ENCODE peak calls at places on chromosome 2, in eight cellular contexts. S is NCI-H1105 treated with DMSO at 0.1 percent for 48 hours; W is RPMI8226; K is astrocyte; F is naive thymus-derived CD8-positive, alpha-beta T cell; V is AG09319; T is T-helper 2 cell; L is Kasumi-1. P is an unnamed sample.

GRCh38 chr2:240794178-240794721 is 25.8 kb downstream of the KIF1A start:
- DNase-seq in S (no peak), W (no peak), K (no peak), F (no peak), V (no peak), T (no peak), L (no peak), P (peak; percentile 1)

GRCh38 chr2:3959372-3959771 is 256.0 kb downstream of the DCDC2C start:
- DNase-seq in S (peak; percentile 82), W (peak; percentile 34), K (no peak), F (no peak), V (no peak), T (peak; percentile 9), L (peak; percentile 30), P (no peak)

GRCh38 chr2:54925022-54925421 is 125.2 kb downstream of the RTN4 start:
- DNase-seq in S (no peak), W (no peak), K (no peak), F (no peak), V (no peak), T (no peak), L (no peak), P (no peak)

GRCh38 chr2:233384811-233385488 is 30.7 kb downstream of the DGKD start:
- DNase-seq in S (no peak), W (no peak), K (no peak), F (no peak), V (no peak), T (no peak), L (no peak), P (no peak)

GRCh38 chr2:37798315-37799005 is 126.6 kb upstream of the RMDN2 start:
- DNase-seq in S (no peak), W (no peak), K (peak; percentile 61), F (no peak), V (no peak), T (no peak), L (peak; percentile 62), P (no peak)

GRCh38 chr2:167790189-167790588 is 457.2 kb downstream of the STK39 start:
- DNase-seq in S (no peak), W (no peak), K (no peak), F (no peak), V (no peak), T (no peak), L (no peak), P (no peak)

GRCh38 chr2:27086722-27087446 is at the start of gene KHK:
- DNase-seq in S (peak; percentile 75), W (peak; percentile 95), K (no peak), F (no peak), V (no peak), T (no peak), L (peak; percentile 35), P (peak; percentile 75)

GRCh38 chr2:54289942-54290702 is 34.1 kb upstream of the TSPYL6 start:
- DNase-seq in S (no peak), W (no peak), K (no peak), F (no peak), V (no peak), T (no peak), L (no peak), P (no peak)

GRCh38 chr2:25129901-25130520 is 38.4 kb downstream of the POMC start:
- DNase-seq in S (no peak), W (peak; percentile 55), K (no peak), F (no peak), V (no peak), T (no peak), L (no peak), P (no peak)

GRCh38 chr2:212124597-212124996 is 414.0 kb downstream of the ERBB4 start:
- DNase-seq in S (no peak), W (no peak), K (peak; percentile 12), F (no peak), V (no peak), T (no peak), L (no peak), P (peak; percentile 48)

GRCh38 chr2:206231669-206232286 is 42.7 kb upstream of the ZDBF2 start:
- DNase-seq in S (no peak), W (no peak), K (no peak), F (no peak), V (no peak), T (no peak), L (no peak), P (no peak)

GRCh38 chr2:235573331-235574221 is 79.7 kb downstream of the AGAP1 start:
- DNase-seq in S (no peak), W (no peak), K (no peak), F (no peak), V (no peak), T (no peak), L (no peak), P (peak; percentile 83)

GRCh38 chr2:7573166-7573845 is 656.1 kb downstream of the RNF144A start:
- DNase-seq in S (no peak), W (no peak), K (no peak), F (no peak), V (no peak), T (no peak), L (no peak), P (no peak)

GRCh38 chr2:213219816-213220215 is 64.4 kb upstream of the SPAG16 start:
- DNase-seq in S (no peak), W (no peak), K (no peak), F (no peak), V (no peak), T (peak; percentile 59), L (no peak), P (no peak)

GRCh38 chr2:241561811-241562210 is 3.3 kb downstream of the BOK start:
- DNase-seq in S (no peak), W (no peak), K (peak; percentile 66), F (no peak), V (peak; percentile 23), T (no peak), L (no peak), P (peak; percentile 78)

GRCh38 chr2:27083410-27084296 is 2.9 kb upstream of the KHK start:
- DNase-seq in S (no peak), W (no peak), K (no peak), F (no peak), V (no peak), T (no peak), L (no peak), P (peak; percentile 43)